ENCODE peak calls at places on chromosomes 6 and 20, in six cellular contexts. H, X, P, Z, S and Y are unnamed samples.

GRCh38 chr6:69795469-69796080 is 1.2 kb downstream of the LMBRD1 start:
- DNase-seq in H (no peak), X (no peak), P (no peak), Z (no peak), S (no peak), Y (no peak)

GRCh38 chr20:37729909-37730308 is 36.1 kb downstream of the CTNNBL1 start:
- DNase-seq in H (no peak), X (no peak), P (no peak), Z (peak; percentile 34), S (no peak), Y (no peak)

GRCh38 chr6:5537967-5538366 is 276.7 kb downstream of the FARS2 start:
- DNase-seq in H (no peak), X (no peak), P (no peak), Z (no peak), S (no peak), Y (no peak)

GRCh38 chr6:20534906-20535305 is 649 bp downstream of the CDKAL1 start:
- DNase-seq in H (no peak), X (peak; percentile 75), P (no peak), Z (peak; percentile 90), S (no peak), Y (no peak)

GRCh38 chr20:54293526-54293925 is 85.6 kb downstream of the PFDN4 start:
- DNase-seq in H (no peak), X (no peak), P (no peak), Z (no peak), S (no peak), Y (no peak)

GRCh38 chr6:157656437-157657005 is 166.5 kb upstream of the SNX9 start:
- DNase-seq in H (no peak), X (no peak), P (no peak), Z (peak; percentile 97), S (no peak), Y (no peak)

GRCh38 chr20:12925214-12925755 is 83.5 kb upstream of the SPTLC3 start:
- DNase-seq in H (peak; percentile 35), X (peak; percentile 75), P (no peak), Z (peak; percentile 91), S (peak; percentile 65), Y (no peak)

GRCh38 chr6:84284428-84285033 is 57.1 kb upstream of the CEP162 start:
- DNase-seq in H (no peak), X (peak; percentile 7), P (no peak), Z (peak; percentile 92), S (no peak), Y (no peak)

GRCh38 chr6:41278699-41279405 is 7.6 kb downstream of the TREM1 start:
- DNase-seq in H (peak; percentile 68), X (peak; percentile 90), P (peak; percentile 43), Z (peak; percentile 82), S (peak; percentile 69), Y (no peak)

GRCh38 chr20:63950701-63951397 is 5.4 kb downstream of the UCKL1 start:
- DNase-seq in H (no peak), X (no peak), P (no peak), Z (no peak), S (no peak), Y (peak; percentile 85)

GRCh38 chr6:41687501-41688175 is 47.8 kb downstream of the TFEB start:
- DNase-seq in H (no peak), X (no peak), P (no peak), Z (no peak), S (no peak), Y (no peak)

GRCh38 chr6:100877851-100878250 is 3.3 kb downstream of the ASCC3 start:
- DNase-seq in H (no peak), X (no peak), P (no peak), Z (no peak), S (no peak), Y (no peak)